ENCODE peak calls at places on chromosomes 2 and 18, in six cellular contexts. F is mesothelial cell of epicardium, G is HCEC 1CT, V is HS-27A, P is GM12865, L is heart left ventricle. Z is an unnamed sample.

GRCh38 chr2:181456660-181457120 is 496 bp upstream of the ITGA4 start:
- DNase-seq in F (no peak), G (peak; percentile 34), V (no peak), P (peak; percentile 95), L (peak; percentile 81), Z (no peak)

GRCh38 chr2:238567067-238567855 is 140.5 kb downstream of the ASB1 start:
- DNase-seq in F (no peak), G (no peak), V (no peak), P (no peak), L (no peak), Z (no peak)

GRCh38 chr2:29072971-29073725 is 1.2 kb downstream of the PCARE start:
- DNase-seq in F (no peak), G (no peak), V (no peak), P (no peak), L (no peak), Z (no peak)

GRCh38 chr2:79369127-79369526 is 143.7 kb upstream of the CTNNA2 start:
- DNase-seq in F (no peak), G (no peak), V (no peak), P (no peak), L (no peak), Z (no peak)

GRCh38 chr2:157989227-157989626 is 112.4 kb upstream of the UPP2 start:
- DNase-seq in F (no peak), G (no peak), V (no peak), P (no peak), L (no peak), Z (no peak)

GRCh38 chr2:24181849-24182248 is 7.0 kb downstream of the FAM228A start:
- DNase-seq in F (no peak), G (no peak), V (no peak), P (no peak), L (no peak), Z (no peak)

GRCh38 chr2:69939722-69940121 is 21.7 kb downstream of the ASPRV1 start:
- DNase-seq in F (no peak), G (no peak), V (no peak), P (no peak), L (no peak), Z (no peak)

GRCh38 chr18:23141022-23141999 is 6.0 kb downstream of the CABLES1 start:
- DNase-seq in F (no peak), G (no peak), V (no peak), P (no peak), L (no peak), Z (no peak)

GRCh38 chr2:160321025-160321424 is 121.0 kb upstream of the ITGB6 start:
- DNase-seq in F (no peak), G (no peak), V (no peak), P (no peak), L (no peak), Z (no peak)

GRCh38 chr18:46632401-46633089 is 24.5 kb downstream of the LOXHD1 start:
- DNase-seq in F (peak; percentile 34), G (peak; percentile 7), V (no peak), P (no peak), L (no peak), Z (peak; percentile 10)

GRCh38 chr18:54822872-54823845 is 5.1 kb upstream of the RAB27B start:
- DNase-seq in F (no peak), G (peak; percentile 99), V (peak; percentile 41), P (no peak), L (no peak), Z (peak; percentile 85)

GRCh38 chr2:162074579-162074922 is 536 bp upstream of the DPP4 start:
- DNase-seq in F (no peak), G (peak; percentile 23), V (no peak), P (no peak), L (no peak), Z (no peak)

GRCh38 chr2:71671203-71671602 is 217.8 kb downstream of the DYSF start:
- DNase-seq in F (peak; percentile 24), G (no peak), V (no peak), P (no peak), L (no peak), Z (no peak)

GRCh38 chr2:99597616-99598015 is 107.8 kb upstream of the REV1 start:
- DNase-seq in F (no peak), G (no peak), V (peak; percentile 8), P (no peak), L (no peak), Z (peak; percentile 68)

GRCh38 chr2:70895998-70896764 is 39.5 kb upstream of the ATP6V1B1 start:
- DNase-seq in F (no peak), G (no peak), V (no peak), P (no peak), L (no peak), Z (no peak)

GRCh38 chr18:79570266-79571201 is 109.1 kb upstream of the CTDP1 start:
- DNase-seq in F (peak; percentile 35), G (peak; percentile 9), V (no peak), P (no peak), L (peak; percentile 44), Z (no peak)

GRCh38 chr2:240994161-240994896 is 4.1 kb upstream of the SNED1 start:
- DNase-seq in F (peak; percentile 33), G (no peak), V (no peak), P (no peak), L (no peak), Z (no peak)

GRCh38 chr2:231093956-231094355 is 30.9 kb downstream of the HTR2B start:
- DNase-seq in F (no peak), G (no peak), V (no peak), P (no peak), L (no peak), Z (no peak)

GRCh38 chr2:127486247-127486912 is 39.9 kb downstream of the IWS1 start:
- DNase-seq in F (no peak), G (no peak), V (no peak), P (no peak), L (no peak), Z (no peak)

Z was measured in HFFc6.